ENCODE peak calls at places on chromosomes 3 and 15, in ten cellular contexts. D is suprapubic skin, P is breast epithelium, H is ovary, L is spleen, I is H54, Y is IMR-90, Z is heart left ventricle, V is thyroid gland, T is stomach. B is an unnamed sample.
A peak's percentile ranks its signal among the peaks of the same experiment; 100 is the strongest.

GRCh38 chr3:192915306-192915705 is 2.4 kb downstream of the MB21D2 start:
- DNase-seq in D (no peak), Z (no peak), P (no peak), L (no peak), T (no peak), V (no peak), Y (peak; percentile 68), I (no peak), H (no peak), B (no peak)

GRCh38 chr15:86526938-86527735 is 447.5 kb downstream of the AGBL1 start:
- DNase-seq in I (no peak), H (no peak), P (no peak), V (no peak), D (no peak), T (no peak), Z (no peak), Y (no peak), L (no peak), B (no peak)

GRCh38 chr15:49620174-49620573 is 444 bp downstream of the FAM227B start:
- DNase-seq in Z (no peak), D (no peak), Y (peak; percentile 33), I (no peak), V (no peak), T (no peak), P (no peak), H (no peak), L (no peak), B (peak; percentile 21)

GRCh38 chr3:134426660-134427181 is 52.5 kb upstream of the AMOTL2 start:
- DNase-seq in Y (peak; percentile 95), P (no peak), Z (no peak), T (no peak), I (peak; percentile 58), V (no peak), H (no peak), D (no peak), L (no peak), B (no peak)

GRCh38 chr3:149330609-149331008 is 2.8 kb downstream of the TM4SF18 start:
- DNase-seq in D (no peak), L (no peak), P (no peak), V (no peak), Y (peak; percentile 31), T (no peak), I (no peak), Z (no peak), H (no peak), B (no peak)

GRCh38 chr15:40270246-40270995 is 12.4 kb downstream of the ANKRD63 start:
- DNase-seq in Z (no peak), I (no peak), L (no peak), H (no peak), Y (no peak), V (peak; percentile 70), T (no peak), P (no peak), D (no peak), B (no peak)

GRCh38 chr3:129620828-129621605 is 14.5 kb upstream of the PLXND1 start:
- DNase-seq in H (no peak), P (no peak), I (no peak), D (no peak), Z (no peak), L (peak; percentile 76), V (no peak), T (no peak), Y (no peak), B (no peak)

GRCh38 chr3:60160105-60160791 is 1091.0 kb downstream of the FHIT start:
- DNase-seq in T (no peak), P (no peak), D (no peak), Y (no peak), I (no peak), H (no peak), Z (no peak), L (no peak), V (no peak), B (no peak)

GRCh38 chr15:62606376-62607164 is 436.0 kb upstream of the TPM1 start:
- DNase-seq in Y (peak; percentile 100), D (no peak), H (no peak), T (no peak), P (no peak), I (peak; percentile 42), Z (no peak), V (no peak), L (no peak), B (no peak)

GRCh38 chr15:47367991-47368390 is 349.3 kb upstream of the SEMA6D start:
- DNase-seq in D (no peak), T (no peak), L (no peak), Y (no peak), I (no peak), P (no peak), Z (no peak), V (peak; percentile 7), H (no peak), B (no peak)

GRCh38 chr3:45665101-45665572 is 24.1 kb upstream of the SACM1L start:
- DNase-seq in P (no peak), V (peak; percentile 75), D (no peak), H (no peak), Y (peak; percentile 39), L (no peak), T (peak; percentile 70), Z (no peak), I (no peak), B (peak; percentile 54)

DNA sequence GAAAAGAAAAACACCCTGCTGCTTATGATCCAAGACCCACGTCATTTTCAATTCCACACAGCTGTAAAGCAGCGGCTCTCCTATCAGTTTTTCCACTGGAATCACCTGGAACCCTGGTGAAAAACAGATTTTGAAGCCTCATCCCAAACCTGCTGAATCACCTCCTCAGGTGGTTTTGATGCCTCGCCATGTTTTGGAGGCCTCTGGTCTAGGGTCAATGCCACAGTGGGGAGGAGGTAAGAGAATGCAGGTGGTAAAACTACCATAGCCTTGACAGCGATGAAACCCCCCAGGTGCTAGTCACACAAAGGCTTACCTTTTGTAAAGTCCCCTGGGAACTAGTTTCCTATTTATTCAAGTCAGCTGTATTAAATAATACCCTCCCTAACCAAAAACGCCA is 24.8 kb downstream of the MYO1E start:
- DNase-seq in Z (no peak), P (no peak), H (no peak), Y (no peak), I (no peak), D (no peak), V (no peak), T (no peak), L (no peak), B (no peak)
- TF ChIP-seq POLR2A in Z (no peak), P (no peak), H (no peak), Y (no peak), I (no peak), D (no peak), V (no peak), T (no peak), L (no peak), B (no peak)

DNA sequence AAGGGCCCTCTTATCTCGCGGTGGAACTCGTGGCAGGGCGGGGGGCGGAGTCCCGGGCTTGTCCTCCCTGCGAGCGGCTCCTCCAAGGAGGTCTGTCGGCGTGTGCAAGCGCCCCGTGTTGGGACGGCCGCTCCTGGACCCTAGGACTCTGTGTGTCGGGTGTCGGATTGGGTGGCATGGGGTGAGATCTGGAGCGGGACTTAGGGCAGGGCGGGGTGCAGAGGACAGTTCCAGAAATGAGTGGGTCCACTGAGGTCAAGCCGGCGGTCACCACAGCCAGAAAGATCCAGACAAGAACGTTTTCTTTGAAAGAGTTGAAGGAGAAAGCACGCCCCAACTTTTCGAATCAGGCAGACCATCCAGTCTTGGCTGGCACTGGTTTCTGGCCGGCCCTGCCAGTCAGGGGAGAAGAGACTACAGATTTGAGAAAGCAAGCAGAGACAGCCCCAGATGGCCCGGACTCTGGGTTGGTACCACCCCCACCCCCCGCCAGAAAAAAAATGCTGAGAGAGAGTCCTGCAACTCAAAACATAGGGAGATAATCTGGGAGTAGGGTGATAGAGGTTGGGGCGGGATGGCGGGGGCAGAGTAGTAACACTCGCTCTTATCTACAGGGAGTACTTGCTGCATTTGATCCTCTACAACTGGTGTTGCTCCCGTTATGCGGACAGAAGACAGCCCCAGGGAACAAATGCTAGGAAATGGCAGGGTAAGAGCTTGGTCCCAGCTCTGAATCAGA is 829 bp upstream of the CISH start:
- DNase-seq in Y (no peak), P (no peak), D (no peak), L (no peak), V (no peak), Z (no peak), H (peak; percentile 70), I (no peak), T (no peak), B (no peak)
- TF ChIP-seq POLR2A in Y (no peak), P (no peak), D (no peak), L (no peak), V (peak; percentile 58), Z (no peak), H (peak; percentile 42), I (peak; percentile 36), T (no peak), B (peak; percentile 5)

GRCh38 chr3:139343895-139344856 is at the start of gene MRPS22:
- DNase-seq in L (peak; percentile 93), I (peak; percentile 67), P (peak; percentile 73), H (peak; percentile 78), T (peak; percentile 79), D (no peak), V (peak; percentile 86), Y (peak; percentile 91), Z (peak; percentile 80), B (peak; percentile 84)

GRCh38 chr3:139342054-139342453 is 1.8 kb upstream of the MRPS22 start:
- DNase-seq in Y (no peak), V (no peak), H (no peak), P (no peak), Z (no peak), T (no peak), L (no peak), I (no peak), D (no peak), B (no peak)

GRCh38 chr3:139339219-139339906 is 4.5 kb upstream of the MRPS22 start:
- DNase-seq in Z (no peak), T (no peak), Y (peak; percentile 6), I (no peak), V (no peak), L (no peak), D (no peak), H (no peak), P (no peak), B (no peak)

GRCh38 chr3:139338405-139338804 is 5.4 kb upstream of the MRPS22 start:
- DNase-seq in D (no peak), Z (no peak), P (no peak), H (no peak), I (no peak), Y (no peak), V (no peak), T (no peak), L (no peak), B (no peak)

DNA sequence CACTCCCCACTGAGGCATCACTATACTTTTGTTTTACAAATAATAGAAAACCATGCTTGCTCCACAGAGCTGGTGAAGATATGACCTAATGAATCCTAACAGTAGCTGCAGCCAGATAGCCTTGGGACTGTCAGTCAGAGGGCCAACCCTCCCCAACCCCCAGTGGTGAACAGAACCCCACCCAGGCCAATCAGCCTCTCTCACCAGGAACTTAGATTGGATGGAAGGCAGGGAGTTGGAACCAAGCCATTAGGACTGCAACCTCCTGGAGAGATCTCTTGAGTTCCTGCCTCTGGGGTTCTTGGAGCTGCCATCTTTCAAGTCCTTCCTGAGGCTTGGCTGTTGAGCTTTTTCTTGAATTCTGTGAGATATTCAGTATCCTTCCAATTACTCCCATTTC is 3.0 kb upstream of the MRPS22 start:
- DNase-seq in T (no peak), Z (no peak), H (no peak), V (no peak), Y (no peak), L (no peak), P (no peak), I (no peak), D (no peak), B (no peak)
- TF ChIP-seq POLR2A in T (no peak), Z (no peak), H (no peak), V (no peak), Y (no peak), L (no peak), P (no peak), I (no peak), D (no peak), B (no peak)

GRCh38 chr3:171505822-171506333 is 45.7 kb upstream of the TNIK start:
- DNase-seq in L (no peak), Y (no peak), D (no peak), I (no peak), P (no peak), Z (no peak), H (no peak), V (no peak), T (no peak), B (no peak)
- TF ChIP-seq POLR2A in L (no peak), Y (no peak), D (no peak), I (no peak), P (no peak), Z (no peak), H (no peak), V (no peak), T (no peak), B (no peak)

B was measured in transverse colon.